ENCODE peak calls at places on chromosomes 6 and 20, in five cellular contexts. N is HCT116, W is HepG2, Y is GM12878, L is K562. F is an unnamed sample.

GRCh38 chr20:53917145-53918009 is 153.0 kb downstream of the BCAS1 start:
- DNase-seq in N (no peak), W (no peak), Y (peak), L (peak), F (no peak)

GRCh38 chr20:56202493-56203077 is 45.9 kb upstream of the MC3R start:
- DNase-seq in N (no peak), W (peak), Y (no peak), L (peak), F (no peak)

GRCh38 chr6:53179961-53180651 is 31.5 kb upstream of the GCM1 start:
- DNase-seq in N (no peak), W (no peak), Y (no peak), L (no peak), F (no peak)

GRCh38 chr6:125658759-125659431 is 90.5 kb upstream of the HEY2 start:
- DNase-seq in N (no peak), W (no peak), Y (no peak), L (no peak), F (no peak)

GRCh38 chr6:134935076-134935475 is 14.8 kb downstream of the ALDH8A1 start:
- DNase-seq in N (no peak), W (no peak), Y (no peak), L (no peak), F (no peak)

GRCh38 chr6:27650620-27651370 is 177.9 kb upstream of the ZNF184 start:
- DNase-seq in N (peak), W (peak), Y (no peak), L (peak), F (peak)

GRCh38 chr6:54718541-54719023 is 128.0 kb upstream of the FAM83B start:
- DNase-seq in N (no peak), W (no peak), Y (no peak), L (no peak), F (no peak)

GRCh38 chr6:12331474-12331873 is 41.3 kb downstream of the EDN1 start:
- DNase-seq in N (no peak), W (peak), Y (no peak), L (no peak), F (no peak)

GRCh38 chr6:21132856-21133610 is 460.5 kb upstream of the SOX4 start:
- DNase-seq in N (no peak), W (no peak), Y (no peak), L (no peak), F (no peak)

GRCh38 chr6:100229512-100229911 is 235.2 kb downstream of the SIM1 start:
- DNase-seq in N (no peak), W (no peak), Y (no peak), L (no peak), F (no peak)

GRCh38 chr20:38878798-38879197 is 47.4 kb upstream of the FAM83D start:
- DNase-seq in N (no peak), W (peak), Y (no peak), L (peak), F (no peak)

GRCh38 chr6:116060572-116061283 is at the start of gene FRK:
- DNase-seq in N (peak), W (peak), Y (no peak), L (no peak), F (no peak)

GRCh38 chr6:24799541-24799915 is 811 bp upstream of the ARMH2 start:
- DNase-seq in N (no peak), W (peak), Y (no peak), L (peak), F (no peak)

GRCh38 chr6:167849846-167850459 is 23.2 kb downstream of the AFDN start:
- DNase-seq in N (peak), W (peak), Y (no peak), L (no peak), F (no peak)

GRCh38 chr20:17565164-17565845 is 4.6 kb upstream of the DSTN start:
- DNase-seq in N (no peak), W (no peak), Y (no peak), L (no peak), F (no peak)

GRCh38 chr20:48995599-48995998 is 50.5 kb upstream of the CSE1L start:
- DNase-seq in N (no peak), W (no peak), Y (no peak), L (no peak), F (no peak)

GRCh38 chr6:37643851-37644672 is 53.6 kb downstream of the MDGA1 start:
- DNase-seq in N (no peak), W (no peak), Y (no peak), L (peak), F (no peak)

GRCh38 chr6:98946877-98947410 is 802 bp downstream of the FBXL4 start:
- DNase-seq in N (no peak), W (no peak), Y (no peak), L (peak), F (no peak)

GRCh38 chr6:136401749-136402148 is 112.1 kb upstream of the BCLAF1 start:
- DNase-seq in N (peak), W (no peak), Y (no peak), L (no peak), F (no peak)

GRCh38 chr20:51695574-51696303 is 72.5 kb downstream of the ATP9A start:
- DNase-seq in N (no peak), W (peak), Y (no peak), L (no peak), F (no peak)

GRCh38 chr20:37821691-37822655 is 81.0 kb upstream of the VSTM2L start:
- DNase-seq in N (no peak), W (no peak), Y (no peak), L (no peak), F (no peak)

GRCh38 chr20:63017826-63018411 is 11.2 kb upstream of the BHLHE23 start:
- DNase-seq in N (no peak), W (no peak), Y (no peak), L (no peak), F (no peak)

GRCh38 chr6:3882865-3883264 is 33.7 kb downstream of the FAM50B start:
- DNase-seq in N (no peak), W (no peak), Y (no peak), L (no peak), F (no peak)

GRCh38 chr20:59151820-59152219 is 11.8 kb upstream of the ZNF831 start:
- DNase-seq in N (no peak), W (no peak), Y (no peak), L (no peak), F (no peak)

GRCh38 chr20:47306755-47307370 is 49.6 kb downstream of the ZMYND8 start:
- DNase-seq in N (no peak), W (no peak), Y (no peak), L (no peak), F (no peak)

GRCh38 chr6:5205877-5206840 is 54.6 kb downstream of the LYRM4 start:
- DNase-seq in N (no peak), W (peak), Y (no peak), L (peak), F (no peak)

GRCh38 chr6:133227344-133227743 is 13.8 kb upstream of the EYA4 start:
- DNase-seq in N (no peak), W (no peak), Y (no peak), L (no peak), F (no peak)

GRCh38 chr6:133187657-133188453 is 53.3 kb upstream of the EYA4 start:
- DNase-seq in N (no peak), W (no peak), Y (no peak), L (no peak), F (no peak)

GRCh38 chr20:40607927-40608326 is 81.1 kb downstream of the MAFB start:
- DNase-seq in N (no peak), W (no peak), Y (no peak), L (no peak), F (no peak)

GRCh38 chr6:116385462-116385807 is 14.7 kb downstream of the DSE start:
- DNase-seq in N (no peak), W (no peak), Y (no peak), L (no peak), F (no peak)

GRCh38 chr6:152378154-152378553 is 259.0 kb downstream of the SYNE1 start:
- DNase-seq in N (no peak), W (peak), Y (no peak), L (no peak), F (no peak)

GRCh38 chr6:68771426-68771825 is 136.3 kb downstream of the ADGRB3 start:
- DNase-seq in N (no peak), W (no peak), Y (no peak), L (no peak), F (no peak)
- TF ChIP-seq ZNF274 in N (no peak), W (no peak), Y (no peak), L (no peak), F (no peak)

DNA sequence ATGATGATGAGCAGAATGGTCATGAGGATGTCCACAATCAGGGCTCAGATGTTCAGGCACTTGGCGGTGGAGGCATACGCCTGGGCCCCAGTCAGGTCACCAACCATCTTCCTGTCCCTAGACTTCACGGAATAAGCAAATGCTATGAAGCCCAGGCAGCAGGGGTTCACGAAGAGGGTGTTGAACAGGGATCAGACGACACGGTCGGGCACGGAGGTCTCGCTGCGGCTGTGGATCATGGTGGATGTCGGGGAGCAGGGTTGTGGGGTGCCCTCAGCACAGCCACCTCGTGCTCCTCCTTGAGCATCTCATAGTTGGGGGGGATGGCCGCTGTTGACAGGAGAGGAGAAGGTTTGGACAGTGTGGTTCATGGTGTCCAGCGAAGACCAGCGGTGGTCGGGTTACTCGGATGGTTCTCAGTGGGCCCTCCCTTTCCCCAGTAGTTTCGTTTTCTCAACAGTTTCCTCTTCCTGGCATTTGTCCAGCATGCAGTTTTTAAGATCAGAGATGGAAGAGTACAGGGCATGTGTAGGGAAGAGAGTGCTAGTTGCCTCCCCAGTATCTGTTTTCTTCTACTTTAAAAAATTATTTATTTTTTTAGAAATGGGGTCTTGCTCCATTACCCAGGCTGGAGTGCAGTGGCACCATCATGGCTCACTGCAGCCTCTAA is 20.3 kb upstream of the SPDEF start:
- DNase-seq in N (no peak), W (no peak), Y (no peak), L (no peak), F (no peak)
- TF ChIP-seq ZNF274 in N (no peak), W (no peak), Y (no peak), L (no peak), F (no peak)

GRCh38 chr20:20267685-20268429 is 100.0 kb upstream of the INSM1 start:
- DNase-seq in N (no peak), W (no peak), Y (no peak), L (no peak), F (no peak)
- TF ChIP-seq ZNF274 in N (no peak), W (no peak), Y (no peak), L (no peak), F (no peak)

GRCh38 chr6:55898342-55898741 is 23.0 kb upstream of the BMP5 start:
- DNase-seq in N (no peak), W (no peak), Y (no peak), L (no peak), F (no peak)
- TF ChIP-seq ZNF274 in N (no peak), W (no peak), Y (no peak), L (no peak), F (no peak)

DNA sequence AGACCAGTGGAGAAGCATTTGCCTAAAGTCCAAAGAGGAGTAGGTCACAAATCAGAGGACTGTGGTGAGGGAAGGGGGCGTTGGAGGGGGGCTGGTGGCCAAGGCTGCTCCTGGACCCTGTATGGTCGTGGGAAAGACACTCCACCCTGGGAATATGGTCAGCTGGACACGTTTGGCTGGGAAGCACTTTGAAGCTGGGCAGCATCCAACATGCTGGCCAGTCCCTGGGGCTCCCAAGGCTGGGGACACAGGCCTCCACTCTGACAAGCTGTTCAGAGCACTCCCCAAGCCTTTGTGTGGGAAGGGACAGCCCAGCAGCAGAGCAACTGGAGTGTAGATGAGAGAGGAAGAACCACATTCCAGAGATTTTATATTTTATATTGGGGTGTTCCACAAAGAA is 203.2 kb downstream of the ANKRD60 start:
- DNase-seq in N (no peak), W (no peak), Y (no peak), L (no peak), F (no peak)
- TF ChIP-seq ZNF274 in N (no peak), W (no peak), Y (no peak), L (no peak), F (no peak)

DNA sequence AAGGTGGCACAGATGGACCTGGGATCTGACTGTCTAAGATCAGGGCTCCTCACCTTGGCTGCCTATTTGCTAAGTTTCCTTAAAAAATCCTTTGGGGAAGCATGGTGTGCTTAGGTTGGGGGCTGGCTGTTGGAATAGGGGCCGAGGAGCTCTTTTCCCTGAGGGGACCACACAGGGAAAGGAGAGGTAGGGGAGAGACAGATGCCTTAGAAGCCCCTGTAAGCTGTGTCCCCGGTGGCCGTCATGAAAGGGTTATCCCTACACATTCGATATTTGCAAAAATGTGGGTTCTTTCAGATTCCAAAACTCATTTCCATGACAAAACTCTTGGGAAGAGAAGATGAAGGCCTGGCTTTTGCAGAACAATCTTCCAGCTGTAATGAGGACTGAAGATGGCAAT is 53.7 kb downstream of the TOX2 start:
- DNase-seq in N (no peak), W (no peak), Y (no peak), L (no peak), F (no peak)
- TF ChIP-seq ZNF274 in N (no peak), W (no peak), Y (no peak), L (no peak), F (no peak)